ENCODE peak calls at places on chromosomes 13 and 19, in seven cellular contexts. J, G, V, H, O, Q and N are unnamed samples.
A peak's percentile ranks its signal among the peaks of the same experiment; 100 is the strongest.

GRCh38 chr13:76715621-76716020 is 170.6 kb downstream of the KCTD12 start:
- DNase-seq in V (no peak), H (no peak), G (no peak), J (no peak), Q (no peak), O (no peak), N (no peak)

GRCh38 chr19:41821003-41821735 is 23.3 kb downstream of the LYPD4 start:
- DNase-seq in O (peak; percentile 55), V (no peak), J (peak; percentile 41), G (no peak), Q (peak; percentile 69), H (no peak), N (no peak)

GRCh38 chr13:55244991-55245644 is 1895.6 kb upstream of the PRR20A start:
- DNase-seq in O (peak; percentile 9), J (peak; percentile 9), H (no peak), V (no peak), Q (peak; percentile 19), G (no peak), N (no peak)

GRCh38 chr13:101579291-101579802 is 126.9 kb downstream of the ITGBL1 start:
- DNase-seq in G (no peak), H (no peak), J (no peak), V (peak; percentile 43), O (no peak), Q (peak; percentile 71), N (no peak)

GRCh38 chr13:36839281-36839680 is 20.3 kb downstream of the RFXAP start:
- DNase-seq in H (no peak), J (no peak), G (no peak), Q (no peak), O (no peak), V (peak; percentile 62), N (no peak)

GRCh38 chr19:47176627-47177090 is 46.0 kb downstream of the SAE1 start:
- DNase-seq in Q (no peak), V (peak; percentile 44), H (no peak), G (no peak), O (no peak), J (no peak), N (no peak)

GRCh38 chr19:37813340-37813739 is 34.0 kb upstream of the ZNF573 start:
- DNase-seq in G (no peak), V (no peak), O (no peak), H (no peak), J (no peak), Q (no peak), N (no peak)

GRCh38 chr19:35665604-35666003 is 713 bp upstream of the UPK1A start:
- DNase-seq in Q (no peak), V (no peak), O (no peak), H (no peak), J (no peak), G (no peak), N (no peak)

GRCh38 chr19:4807188-4807587 is 15.7 kb downstream of the FEM1A start:
- DNase-seq in G (no peak), O (peak; percentile 82), V (no peak), Q (no peak), H (no peak), J (no peak), N (no peak)